ENCODE peak calls at places on chromosomes 1 and 21, in five cellular contexts. Z is heart left ventricle; D is tibial nerve; V is activated effector memory CD4-positive, alpha-beta T cell treated with Interleukin-2 at 50 U/mL for 16 hours; B is left ventricle myocardium inferior. I is an unnamed sample.

GRCh38 chr1:230113605-230114241 is 46.7 kb downstream of the GALNT2 start:
- DNase-seq in Z (peak; percentile 63), D (no peak), V (no peak), B (no peak), I (peak; percentile 30)

GRCh38 chr1:113784104-113784779 is 25.0 kb upstream of the PHTF1 start:
- DNase-seq in Z (no peak), D (no peak), V (no peak), B (no peak), I (no peak)

GRCh38 chr1:175708787-175709186 is 34.6 kb downstream of the TNR start:
- DNase-seq in Z (no peak), D (no peak), V (no peak), B (no peak), I (no peak)

GRCh38 chr21:38507374-38507942 is 9.2 kb upstream of the ERG start:
- DNase-seq in Z (no peak), D (no peak), V (no peak), B (no peak), I (no peak)

GRCh38 chr1:51899022-51899421 is 20.5 kb upstream of the NRDC start:
- DNase-seq in Z (no peak), D (no peak), V (no peak), B (no peak), I (no peak)

GRCh38 chr21:20882462-20883415 is 115.5 kb upstream of the NCAM2 start:
- DNase-seq in Z (no peak), D (no peak), V (no peak), B (no peak), I (no peak)

GRCh38 chr1:228022571-228023293 is 15.9 kb downstream of the WNT3A start:
- DNase-seq in Z (no peak), D (no peak), V (no peak), B (no peak), I (peak; percentile 9)

GRCh38 chr1:74733616-74734484 is 898 bp downstream of the TYW3 start:
- DNase-seq in Z (no peak), D (no peak), V (no peak), B (no peak), I (no peak)

GRCh38 chr21:32712043-32712442 is 15.8 kb downstream of the SYNJ1 start:
- DNase-seq in Z (no peak), D (no peak), V (no peak), B (no peak), I (no peak)

GRCh38 chr1:183898001-183898396 is 93.1 kb downstream of the RGL1 start:
- DNase-seq in Z (no peak), D (no peak), V (no peak), B (no peak), I (no peak)

GRCh38 chr1:11650331-11650991 is 3.8 kb downstream of the FBXO2 start:
- DNase-seq in Z (peak; percentile 83), D (peak; percentile 55), V (peak; percentile 71), B (peak; percentile 76), I (peak; percentile 88)

GRCh38 chr1:160438320-160438918 is 38.1 kb downstream of the VANGL2 start:
- DNase-seq in Z (no peak), D (no peak), V (no peak), B (no peak), I (no peak)

GRCh38 chr1:33261344-33261743 is 5.1 kb downstream of the ZNF362 start:
- DNase-seq in Z (no peak), D (no peak), V (no peak), B (no peak), I (no peak)

GRCh38 chr1:171017431-171017830 is 73.3 kb upstream of the FMO3 start:
- DNase-seq in Z (no peak), D (no peak), V (no peak), B (no peak), I (no peak)

GRCh38 chr21:30336596-30336995 is 898 bp downstream of the KRTAP27-1 start:
- DNase-seq in Z (no peak), D (no peak), V (no peak), B (no peak), I (no peak)

GRCh38 chr1:27346357-27346756 is 4.5 kb downstream of the SYTL1 start:
- DNase-seq in Z (no peak), D (no peak), V (no peak), B (no peak), I (no peak)

GRCh38 chr1:178945763-178946266 is 74.9 kb upstream of the ANGPTL1 start:
- DNase-seq in Z (no peak), D (no peak), V (no peak), B (no peak), I (no peak)

GRCh38 chr1:58358311-58358710 is 188.2 kb downstream of the OMA1 start:
- DNase-seq in Z (no peak), D (no peak), V (no peak), B (no peak), I (no peak)

GRCh38 chr21:35045539-35046222 is 3.4 kb downstream of the RUNX1 start:
- DNase-seq in Z (no peak), D (no peak), V (no peak), B (no peak), I (no peak)

GRCh38 chr1:6888268-6888667 is 103.0 kb downstream of the CAMTA1 start:
- DNase-seq in Z (no peak), D (no peak), V (no peak), B (no peak), I (no peak)

GRCh38 chr1:70836456-70836855 is 211.2 kb downstream of the PTGER3 start:
- DNase-seq in Z (no peak), D (no peak), V (no peak), B (no peak), I (no peak)

GRCh38 chr1:21573971-21574458 is 64.8 kb downstream of the ALPL start:
- DNase-seq in Z (peak; percentile 92), D (no peak), V (no peak), B (peak; percentile 86), I (peak; percentile 91)

GRCh38 chr1:53060580-53060979 is 1.4 kb upstream of the PODN start:
- DNase-seq in Z (no peak), D (no peak), V (no peak), B (no peak), I (no peak)

GRCh38 chr1:86916752-86917151 is 2.3 kb downstream of the HS2ST1 start:
- DNase-seq in Z (no peak), D (no peak), V (no peak), B (no peak), I (no peak)

GRCh38 chr1:180598333-180598979 is 33.4 kb upstream of the XPR1 start:
- DNase-seq in Z (no peak), D (no peak), V (no peak), B (no peak), I (no peak)

GRCh38 chr1:161864577-161864976 is 98.5 kb downstream of the ATF6 start:
- DNase-seq in Z (no peak), D (no peak), V (no peak), B (no peak), I (no peak)

GRCh38 chr1:16009030-16009460 is 5.0 kb downstream of the SRARP start:
- DNase-seq in Z (peak; percentile 79), D (peak; percentile 68), V (peak; percentile 53), B (peak; percentile 79), I (peak; percentile 85)

GRCh38 chr1:177732178-177732577 is 237.7 kb downstream of the SEC16B start:
- DNase-seq in Z (no peak), D (no peak), V (no peak), B (no peak), I (no peak)